ENCODE peak calls at places on chromosomes 2 and 18, in nine cellular contexts. Q is GM12865, G is fibroblast of lung, L is astrocyte, X is AG04449, I is AG09319, V is tibial nerve, D is WTC11, U is NB4. A is an unnamed sample.

GRCh38 chr2:207782238-207783030 is 12.7 kb upstream of the FZD5 start:
- DNase-seq in I (no peak), D (no peak), U (no peak), G (no peak), X (no peak), Q (no peak), L (no peak), V (no peak), A (no peak)

GRCh38 chr18:75070625-75071483 is 138.1 kb downstream of the PTGR3 start:
- DNase-seq in G (peak; percentile 86), V (peak; percentile 51), Q (peak; percentile 75), X (peak; percentile 31), L (peak; percentile 84), U (peak; percentile 85), D (no peak), I (peak; percentile 4), A (peak; percentile 77)

GRCh38 chr2:181678033-181678586 is 2.2 kb downstream of the NEUROD1 start:
- DNase-seq in V (peak; percentile 64), G (peak; percentile 79), U (peak; percentile 41), Q (peak; percentile 73), X (peak; percentile 2), L (peak; percentile 73), I (peak; percentile 30), D (peak; percentile 94), A (no peak)

GRCh38 chr2:148402786-148403185 is 241.8 kb upstream of the EPC2 start:
- DNase-seq in D (no peak), Q (no peak), L (no peak), U (no peak), G (no peak), V (no peak), I (no peak), X (no peak), A (no peak)

GRCh38 chr18:61331051-61331450 is 2.2 kb upstream of the CDH20 start:
- DNase-seq in I (no peak), Q (no peak), G (no peak), L (no peak), V (no peak), X (no peak), U (no peak), D (no peak), A (no peak)

GRCh38 chr2:54088191-54088634 is 27.2 kb upstream of the ACYP2 start:
- DNase-seq in V (no peak), G (peak; percentile 44), U (no peak), I (no peak), D (no peak), Q (no peak), L (peak; percentile 22), X (no peak), A (peak; percentile 8)

GRCh38 chr2:200735061-200735460 is 76.6 kb upstream of the BZW1 start:
- DNase-seq in L (no peak), Q (no peak), I (no peak), D (no peak), X (no peak), V (no peak), G (no peak), U (no peak), A (no peak)

GRCh38 chr2:127196549-127196948 is 23.6 kb downstream of the CYP27C1 start:
- DNase-seq in D (no peak), V (no peak), U (no peak), X (no peak), Q (no peak), L (no peak), I (no peak), G (no peak), A (no peak)

GRCh38 chr2:240614391-240614790 is 10.9 kb upstream of the GPR35 start:
- DNase-seq in V (no peak), L (no peak), G (no peak), U (no peak), X (no peak), Q (no peak), D (no peak), I (no peak), A (no peak)

DNA sequence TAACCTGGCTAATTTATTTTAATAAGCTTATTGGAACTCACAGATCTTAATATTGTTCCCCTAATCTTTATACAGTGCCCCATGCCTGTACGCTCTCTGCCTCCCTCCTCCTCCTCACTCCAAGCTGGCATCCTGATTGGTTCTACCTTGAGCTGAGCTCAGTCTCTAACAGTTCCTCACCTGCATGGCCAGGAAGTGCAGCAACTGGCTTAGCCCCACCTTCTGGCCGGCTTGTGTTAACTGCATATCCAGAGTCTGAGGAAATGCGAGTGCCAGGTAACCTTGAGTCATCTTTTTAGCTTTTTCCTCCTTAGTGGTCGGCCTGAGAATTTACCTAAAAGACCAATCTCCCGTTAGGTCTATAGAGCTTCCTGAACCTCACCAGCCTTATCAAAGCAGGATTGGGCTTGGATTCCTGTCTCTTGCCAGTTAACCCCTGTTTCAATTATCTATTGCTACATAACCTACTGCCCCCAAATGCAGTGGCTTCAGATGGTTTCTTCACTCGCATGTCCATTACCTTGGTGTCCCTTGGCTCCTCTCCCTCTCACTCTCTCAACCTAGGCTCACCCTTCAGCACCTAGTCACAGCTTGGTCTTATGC is 89.5 kb upstream of the STK39 start:
- DNase-seq in G (no peak), V (no peak), I (no peak), L (peak; percentile 12), D (peak; percentile 74), Q (peak; percentile 48), U (peak; percentile 22), X (no peak), A (no peak)
- TF ChIP-seq CTCF in G (peak; percentile 25), V (no peak), I (no peak), L (peak; percentile 3), D (peak; percentile 23), Q (peak; percentile 36), U (peak; percentile 32), X (no peak), A (peak; percentile 38)

GRCh38 chr2:150125708-150126107 is 361.8 kb downstream of the RND3 start:
- DNase-seq in L (peak; percentile 86), X (no peak), Q (peak; percentile 28), D (no peak), G (peak; percentile 90), I (peak; percentile 43), V (no peak), U (peak; percentile 56), A (peak; percentile 76)
- TF ChIP-seq CTCF in L (peak; percentile 27), X (peak; percentile 22), Q (no peak), D (no peak), G (peak; percentile 24), I (peak; percentile 22), V (no peak), U (no peak), A (peak; percentile 56)

DNA sequence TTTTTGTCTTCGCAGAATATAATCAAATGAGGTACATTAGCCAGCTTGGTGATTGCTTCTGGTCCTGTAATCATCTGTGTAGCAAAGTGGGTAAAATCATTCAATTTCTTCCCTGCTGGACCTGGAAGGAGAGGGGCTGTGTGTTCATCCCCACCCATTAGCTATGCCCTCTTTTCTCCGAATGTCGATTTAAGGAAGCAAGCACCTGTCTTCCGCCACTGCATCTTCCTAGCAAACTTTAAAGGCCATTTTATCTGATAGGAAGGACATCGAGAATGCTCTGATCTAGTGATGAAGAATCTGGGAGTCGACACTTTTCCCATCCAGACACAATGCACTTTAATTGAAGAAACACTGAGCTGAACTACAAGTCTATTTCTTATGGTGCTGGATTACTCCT is 1.0 kb downstream of the NYAP2 start:
- DNase-seq in L (no peak), U (no peak), D (no peak), I (no peak), X (no peak), V (no peak), Q (no peak), G (no peak), A (no peak)
- TF ChIP-seq CTCF in L (no peak), U (no peak), D (no peak), I (no peak), X (no peak), V (no peak), Q (no peak), G (no peak), A (no peak)

GRCh38 chr2:128354161-128354560 is 35.5 kb upstream of the HS6ST1 start:
- DNase-seq in I (no peak), L (no peak), V (no peak), G (no peak), Q (no peak), D (no peak), U (no peak), X (no peak), A (no peak)

GRCh38 chr2:128356127-128356526 is 37.5 kb upstream of the HS6ST1 start:
- DNase-seq in X (no peak), D (no peak), V (no peak), U (no peak), I (no peak), L (no peak), G (no peak), Q (no peak), A (no peak)

GRCh38 chr2:128357561-128358370 is 39.1 kb upstream of the HS6ST1 start:
- DNase-seq in V (no peak), D (no peak), U (no peak), X (no peak), I (no peak), L (no peak), G (no peak), Q (no peak), A (no peak)

GRCh38 chr2:128350736-128351135 is 32.1 kb upstream of the HS6ST1 start:
- DNase-seq in Q (no peak), G (no peak), V (no peak), X (no peak), D (no peak), L (no peak), U (no peak), I (no peak), A (no peak)

GRCh38 chr2:128354731-128355470 is 36.2 kb upstream of the HS6ST1 start:
- DNase-seq in U (peak; percentile 42), I (no peak), L (no peak), X (peak; percentile 46), G (peak; percentile 33), V (no peak), D (no peak), Q (no peak), A (peak; percentile 34)
- TF ChIP-seq CTCF in U (no peak), I (peak; percentile 53), L (no peak), X (peak; percentile 62), G (peak; percentile 34), V (no peak), D (no peak), Q (no peak), A (peak; percentile 54)

A was measured in HFFc6.